ENCODE peak calls at places on chromosomes 16 and 17, in six cellular contexts. W is hypothalamus, T is nephron progenitor cell, U is T1000, Z is heart left ventricle, J is germinal center. N is an unnamed sample.

GRCh38 chr16:30677931-30678585 is 19.8 kb downstream of the FBRS start:
- DNase-seq in W (no peak), T (no peak), U (no peak), Z (no peak), J (no peak), N (no peak)

GRCh38 chr16:80974649-80975376 is 31.9 kb downstream of the CMC2 start:
- DNase-seq in W (no peak), T (no peak), U (no peak), Z (no peak), J (peak; percentile 24), N (no peak)

GRCh38 chr16:56861092-56861610 is 3.9 kb upstream of the SLC12A3 start:
- DNase-seq in W (no peak), T (no peak), U (no peak), Z (no peak), J (no peak), N (peak; percentile 69)

GRCh38 chr16:30368122-30368791 is 2.0 kb downstream of the TBC1D10B start:
- DNase-seq in W (no peak), T (no peak), U (no peak), Z (no peak), J (no peak), N (no peak)

GRCh38 chr16:17590711-17591654 is 120.2 kb upstream of the XYLT1 start:
- DNase-seq in W (no peak), T (no peak), U (peak; percentile 52), Z (no peak), J (no peak), N (no peak)

GRCh38 chr17:69466905-69467630 is 52.6 kb downstream of the MAP2K6 start:
- DNase-seq in W (no peak), T (no peak), U (peak; percentile 29), Z (no peak), J (no peak), N (no peak)

GRCh38 chr17:1979182-1979980 is 45.8 kb downstream of the RTN4RL1 start:
- DNase-seq in W (no peak), T (peak; percentile 39), U (no peak), Z (no peak), J (no peak), N (no peak)

GRCh38 chr16:31409433-31409832 is 16.3 kb downstream of the ITGAD start:
- DNase-seq in W (no peak), T (no peak), U (no peak), Z (no peak), J (no peak), N (peak; percentile 63)

GRCh38 chr17:42279776-42280630 is 3.8 kb upstream of the STAT5B start:
- DNase-seq in W (no peak), T (no peak), U (no peak), Z (no peak), J (no peak), N (no peak)

GRCh38 chr17:347309-347708 is 5.3 kb downstream of the RPH3AL start:
- DNase-seq in W (no peak), T (no peak), U (no peak), Z (no peak), J (no peak), N (no peak)

GRCh38 chr16:29809031-29809747 is 2.8 kb upstream of the PRRT2 start:
- DNase-seq in W (no peak), T (no peak), U (no peak), Z (no peak), J (no peak), N (no peak)

GRCh38 chr16:57273359-57273758 is 11.1 kb downstream of the PLLP start:
- DNase-seq in W (no peak), T (no peak), U (no peak), Z (no peak), J (no peak), N (no peak)

GRCh38 chr16:66001432-66001831 is 365.1 kb upstream of the CDH5 start:
- DNase-seq in W (no peak), T (no peak), U (no peak), Z (no peak), J (no peak), N (no peak)

GRCh38 chr16:13101828-13102227 is 200.4 kb downstream of the SHISA9 start:
- DNase-seq in W (no peak), T (no peak), U (no peak), Z (no peak), J (no peak), N (no peak)

GRCh38 chr16:11003141-11003540 is 58.8 kb downstream of the CLEC16A start:
- DNase-seq in W (no peak), T (no peak), U (no peak), Z (no peak), J (no peak), N (no peak)

GRCh38 chr17:7852919-7853692 is 1.8 kb upstream of the TMEM88 start:
- DNase-seq in W (no peak), T (no peak), U (no peak), Z (no peak), J (no peak), N (no peak)

GRCh38 chr16:85746431-85747227 is 4.3 kb downstream of the C16orf74 start:
- DNase-seq in W (no peak), T (no peak), U (peak; percentile 44), Z (no peak), J (no peak), N (no peak)

GRCh38 chr16:16062023-16062932 is 112.9 kb downstream of the ABCC1 start:
- DNase-seq in W (no peak), T (no peak), U (no peak), Z (no peak), J (peak; percentile 42), N (no peak)

GRCh38 chr17:17498606-17499301 is 2.6 kb upstream of the RASD1 start:
- DNase-seq in W (no peak), T (no peak), U (no peak), Z (no peak), J (no peak), N (no peak)

GRCh38 chr16:10983175-10983558 is 38.8 kb downstream of the CLEC16A start:
- DNase-seq in W (no peak), T (no peak), U (no peak), Z (no peak), J (peak; percentile 60), N (no peak)

GRCh38 chr17:49957350-49957749 is 11.6 kb upstream of the DLX4 start:
- DNase-seq in W (no peak), T (no peak), U (no peak), Z (no peak), J (no peak), N (no peak)

GRCh38 chr17:46160169-46160568 is 33.1 kb downstream of the KANSL1 start:
- DNase-seq in W (no peak), T (no peak), U (no peak), Z (no peak), J (no peak), N (no peak)

GRCh38 chr17:72240333-72240732 is 119.5 kb downstream of the SOX9 start:
- DNase-seq in W (no peak), T (no peak), U (no peak), Z (no peak), J (no peak), N (no peak)

GRCh38 chr17:15233971-15234370 is 31.2 kb downstream of the PMP22 start:
- DNase-seq in W (no peak), T (no peak), U (no peak), Z (no peak), J (no peak), N (no peak)

GRCh38 chr17:45771473-45771959 is 12.6 kb upstream of the CRHR1 start:
- DNase-seq in W (no peak), T (no peak), U (no peak), Z (no peak), J (no peak), N (no peak)

GRCh38 chr17:68468785-68469184 is 11.5 kb upstream of the WIPI1 start:
- DNase-seq in W (no peak), T (no peak), U (no peak), Z (no peak), J (no peak), N (peak; percentile 24)